ENCODE peak calls at places on chromosomes 16 and 17, in six cellular contexts. K is H1, G is GM23248, A is ascending aorta, E is gastrocnemius medialis, P is ovary. N is an unnamed sample.

GRCh38 chr17:49108318-49108717 is 24.3 kb upstream of the B4GALNT2 start:
- DNase-seq in G (peak; percentile 77), P (no peak), E (no peak), A (no peak), K (no peak), N (no peak)

GRCh38 chr17:78915872-78916632 is 9.1 kb downstream of the TIMP2 start:
- DNase-seq in E (peak; percentile 47), P (no peak), G (peak; percentile 93), K (no peak), A (no peak), N (no peak)

GRCh38 chr16:11251525-11252481 is 4.2 kb downstream of the SOCS1 start:
- DNase-seq in G (peak; percentile 57), K (no peak), P (peak; percentile 28), E (no peak), A (no peak), N (peak; percentile 77)

GRCh38 chr17:6079155-6079554 is 9.0 kb downstream of the WSCD1 start:
- DNase-seq in K (no peak), A (no peak), G (no peak), E (no peak), P (no peak), N (no peak)

GRCh38 chr17:16853661-16854320 is 118.1 kb downstream of the TNFRSF13B start:
- DNase-seq in P (no peak), G (no peak), K (no peak), A (no peak), E (no peak), N (no peak)

GRCh38 chr16:85195271-85195647 is 83.0 kb upstream of the CIBAR2 start:
- DNase-seq in K (no peak), G (no peak), E (no peak), A (no peak), P (no peak), N (no peak)

GRCh38 chr17:8674344-8675305 is 44.1 kb upstream of the MYH10 start:
- DNase-seq in E (no peak), K (no peak), G (peak; percentile 55), A (no peak), P (no peak), N (no peak)

GRCh38 chr16:12679660-12680272 is 123.9 kb downstream of the CPPED1 start:
- DNase-seq in P (no peak), G (peak; percentile 6), A (no peak), E (no peak), K (no peak), N (no peak)

GRCh38 chr17:46917516-46917915 is 5.4 kb upstream of the GOSR2 start:
- DNase-seq in E (no peak), A (no peak), G (no peak), P (no peak), K (no peak), N (no peak)

GRCh38 chr16:11175850-11176341 is 80.1 kb downstream of the SOCS1 start:
- DNase-seq in P (no peak), A (no peak), K (no peak), E (no peak), G (no peak), N (no peak)

GRCh38 chr17:68344701-68345136 is 53.4 kb downstream of the ARSG start:
- DNase-seq in G (no peak), K (no peak), E (no peak), P (no peak), A (no peak), N (peak; percentile 64)

GRCh38 chr16:80932725-80933124 is 74.0 kb downstream of the CMC2 start:
- DNase-seq in P (peak; percentile 20), G (peak; percentile 84), A (peak; percentile 27), E (peak; percentile 4), K (no peak), N (no peak)

GRCh38 chr16:2156025-2156848 is 655 bp downstream of the TRAF7 start:
- DNase-seq in P (no peak), K (no peak), A (no peak), G (peak; percentile 84), E (no peak), N (no peak)

GRCh38 chr17:78163881-78164747 is 4.3 kb upstream of the SYNGR2 start:
- DNase-seq in E (no peak), K (no peak), G (no peak), A (no peak), P (no peak), N (no peak)

GRCh38 chr17:79950306-79950705 is 85.4 kb downstream of the TBC1D16 start:
- DNase-seq in K (no peak), G (no peak), E (no peak), P (peak; percentile 9), A (no peak), N (no peak)

GRCh38 chr17:4142107-4142900 is 526 bp downstream of the ZZEF1 start:
- DNase-seq in P (no peak), A (no peak), K (no peak), E (no peak), G (peak; percentile 78), N (no peak)

GRCh38 chr16:67294927-67295326 is 15.6 kb downstream of the PLEKHG4 start:
- DNase-seq in P (no peak), E (no peak), K (no peak), G (peak; percentile 66), A (no peak), N (no peak)

DNA sequence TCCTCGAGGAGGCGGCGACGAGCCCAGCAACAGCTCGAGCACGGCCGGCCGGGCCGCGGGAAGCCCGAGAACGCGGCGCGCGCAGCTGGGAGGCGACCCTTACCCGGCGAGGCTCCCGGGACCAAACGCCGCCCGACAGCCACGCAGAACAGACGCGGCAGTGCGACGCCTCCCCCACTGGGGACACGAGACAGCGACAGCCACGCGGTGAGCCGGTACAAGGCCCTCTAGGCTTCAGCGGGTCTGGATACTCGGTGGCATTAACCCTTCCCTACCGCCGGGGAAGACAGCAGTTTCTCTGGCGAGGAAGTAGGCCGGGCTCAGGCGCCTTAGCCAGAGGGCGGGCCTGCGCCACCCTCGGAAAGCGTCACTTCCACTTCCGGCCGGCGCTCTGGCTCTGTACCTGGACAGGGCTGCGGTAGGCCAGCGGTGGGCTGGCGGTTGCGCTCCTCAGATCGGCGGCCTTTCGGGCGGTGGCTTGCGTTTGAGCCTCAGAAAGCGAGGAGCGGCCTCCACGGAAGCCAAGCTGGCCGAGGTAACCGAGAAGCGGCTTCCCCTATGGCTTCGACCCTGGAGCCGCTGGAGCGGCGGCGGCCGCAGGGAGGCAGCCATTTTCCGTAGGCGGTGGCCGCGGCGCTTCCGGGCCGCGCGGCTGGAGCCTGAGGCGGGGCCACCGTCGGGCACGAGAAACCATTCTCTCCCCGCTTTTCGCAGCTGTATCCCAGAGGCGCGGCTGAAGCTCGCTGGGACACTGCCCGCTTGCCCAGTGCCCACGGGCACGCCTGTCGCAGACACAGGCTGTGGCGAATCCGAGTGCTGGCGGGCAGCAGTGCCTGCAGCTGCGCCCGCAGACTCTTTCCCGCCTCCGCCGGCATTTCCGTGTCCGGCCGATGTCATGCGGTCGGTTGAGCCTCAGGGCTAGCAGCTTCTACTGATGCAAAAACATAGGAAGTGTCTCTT is at the start of the genes TIGD7 and ZNF75A:
- DNase-seq in G (peak; percentile 96), K (peak; percentile 66), E (peak; percentile 78), P (peak; percentile 84), A (no peak), N (peak; percentile 87)
- H3K9me3 ChIP-seq in G (peaks cover 9% of the 10 kb centered on the region), K (peaks cover 59% of the 10 kb centered on the region), E (peaks cover 22% of the 10 kb centered on the region), P (peaks cover 45% of the 10 kb centered on the region), A (peaks cover 82% of the 10 kb centered on the region), N (peaks cover 7% of the 10 kb centered on the region)

GRCh38 chr17:61280851-61281250 is 118.8 kb upstream of the TBX2 start:
- DNase-seq in P (no peak), K (no peak), G (no peak), E (no peak), A (no peak), N (no peak)
- H3K9me3 ChIP-seq in P (no peaks in the 10 kb centered on the region), K (no peaks in the 10 kb centered on the region), G (no peaks in the 10 kb centered on the region), E (no peaks in the 10 kb centered on the region), A (no peaks in the 10 kb centered on the region), N (no peaks in the 10 kb centered on the region)

GRCh38 chr17:43789482-43789881 is 9.2 kb downstream of the CFAP97D1 start:
- DNase-seq in P (no peak), G (no peak), E (no peak), A (no peak), K (no peak), N (no peak)
- H3K9me3 ChIP-seq in P (no peaks in the 10 kb centered on the region), G (no peaks in the 10 kb centered on the region), E (no peaks in the 10 kb centered on the region), A (no peaks in the 10 kb centered on the region), K (no peaks in the 10 kb centered on the region), N (no peaks in the 10 kb centered on the region)

DNA sequence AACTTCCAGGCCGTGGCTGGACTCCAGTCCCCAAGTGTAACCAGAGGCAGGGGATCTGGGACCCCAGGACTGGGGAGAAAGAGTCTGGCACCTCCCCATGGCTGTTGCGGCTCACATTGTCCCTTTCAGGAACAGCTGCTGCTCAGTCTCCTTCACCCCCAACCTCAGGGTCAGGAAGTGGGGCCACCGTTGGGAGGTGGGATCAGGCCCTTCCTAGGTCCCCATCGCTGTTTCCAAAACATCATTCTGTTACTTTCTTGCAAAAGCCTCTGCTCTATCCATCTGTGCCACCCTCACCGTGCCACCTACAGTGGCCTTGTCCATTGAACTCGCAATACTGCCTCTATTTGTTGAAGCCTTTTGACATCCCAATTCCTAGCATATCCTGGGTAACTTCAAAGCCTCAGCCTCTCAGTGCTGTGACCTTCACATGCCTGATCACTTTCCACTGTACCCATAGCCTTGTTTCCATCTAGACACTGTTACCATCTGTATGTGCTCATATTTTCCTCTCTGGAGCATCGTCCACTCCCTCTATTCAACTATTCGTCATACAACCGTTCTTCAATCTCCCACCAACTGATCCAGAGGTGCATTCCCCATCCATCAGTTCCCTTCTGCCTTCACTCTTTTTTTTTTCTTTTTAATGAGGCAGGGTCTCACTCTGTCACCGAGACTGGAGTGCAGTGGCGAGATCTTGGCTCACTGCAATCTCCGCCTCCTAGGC is 15.0 kb upstream of the SRCIN1 start:
- DNase-seq in G (no peak), E (no peak), P (no peak), K (no peak), A (no peak), N (no peak)
- H3K9me3 ChIP-seq in G (no peaks in the 10 kb centered on the region), E (no peaks in the 10 kb centered on the region), P (no peaks in the 10 kb centered on the region), K (no peaks in the 10 kb centered on the region), A (no peaks in the 10 kb centered on the region), N (no peaks in the 10 kb centered on the region)

GRCh38 chr16:3413730-3414379 is 12.8 kb downstream of the ZNF174 start:
- DNase-seq in K (no peak), P (no peak), E (no peak), A (no peak), G (no peak), N (no peak)

GRCh38 chr16:3408561-3409197 is 7.7 kb downstream of the ZNF174 start:
- DNase-seq in A (no peak), E (no peak), P (no peak), G (no peak), K (no peak), N (no peak)
- H3K9me3 ChIP-seq in A (peaks cover 98% of the 10 kb centered on the region), E (peaks cover 68% of the 10 kb centered on the region), P (peaks cover 61% of the 10 kb centered on the region), G (no peaks in the 10 kb centered on the region), K (peaks cover 79% of the 10 kb centered on the region), N (peaks cover 22% of the 10 kb centered on the region)

GRCh38 chr16:35365675-35366074 is 1906.3 kb downstream of the TP53TG3F start:
- DNase-seq in A (no peak), G (no peak), P (no peak), E (no peak), K (no peak), N (no peak)

GRCh38 chr16:35364263-35364662 is 1904.9 kb downstream of the TP53TG3F start:
- DNase-seq in A (no peak), P (no peak), K (no peak), E (no peak), G (no peak), N (no peak)

DNA sequence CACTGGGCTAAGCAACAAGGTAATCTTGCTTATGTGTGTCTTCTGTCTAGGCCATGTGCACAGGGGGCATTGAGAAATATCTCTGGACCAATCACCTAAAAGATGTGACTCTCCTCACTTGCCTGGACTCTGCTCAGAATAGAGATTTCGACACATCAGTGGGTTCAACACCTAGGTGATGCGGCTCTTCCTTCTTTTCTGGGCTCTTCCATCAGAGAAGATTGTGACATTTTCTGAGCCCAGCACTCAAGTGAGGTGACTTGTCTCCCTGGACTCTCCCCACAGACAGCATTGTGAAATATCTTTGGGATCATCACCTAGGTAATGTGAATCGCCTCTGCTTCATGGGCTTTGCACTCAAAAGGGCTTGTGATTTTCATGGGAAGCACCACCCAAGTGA is 1904.1 kb downstream of the TP53TG3F start:
- DNase-seq in P (no peak), A (no peak), E (no peak), G (no peak), K (no peak), N (no peak)
- H3K9me3 ChIP-seq in P (no peaks in the 10 kb centered on the region), A (no peaks in the 10 kb centered on the region), E (no peaks in the 10 kb centered on the region), G (no peaks in the 10 kb centered on the region), K (peaks cover 80% of the 10 kb centered on the region), N (no peaks in the 10 kb centered on the region)

N was measured in CD4-positive, alpha-beta memory T cell.